ENCODE peak calls at places on chromosome 13, in four cellular contexts. L is A549, P is cardiac muscle cell, V is pons. R is an unnamed sample.

GRCh38 chr13:45205124-45205523 is 4.3 kb upstream of the KCTD4 start:
- DNase-seq in P (no peak), L (no peak), V (no peak), R (no peak)

GRCh38 chr13:47372742-47373141 is 475.9 kb upstream of the HTR2A start:
- DNase-seq in L (no peak), P (no peak), V (no peak), R (no peak)

GRCh38 chr13:27374650-27375049 is 49.8 kb upstream of the GTF3A start:
- DNase-seq in L (peak; percentile 76), V (peak; percentile 78), P (peak; percentile 86), R (peak; percentile 82)

GRCh38 chr13:74270018-74270417 is 135.8 kb upstream of the KLF12 start:
- DNase-seq in L (no peak), P (no peak), V (no peak), R (no peak)

GRCh38 chr13:109904218-109904617 is 117.8 kb upstream of the IRS2 start:
- DNase-seq in L (no peak), P (no peak), V (no peak), R (no peak)

GRCh38 chr13:30346159-30346788 is 38.9 kb upstream of the KATNAL1 start:
- DNase-seq in V (no peak), P (no peak), L (no peak), R (no peak)

GRCh38 chr13:42728507-42729180 is 52.7 kb upstream of the FAM216B start:
- DNase-seq in P (no peak), V (no peak), L (no peak), R (no peak)

GRCh38 chr13:95793018-95793555 is 116.1 kb downstream of the DNAJC3 start:
- DNase-seq in P (peak; percentile 11), V (no peak), L (no peak), R (no peak)

GRCh38 chr13:112067871-112068305 is 939 bp downstream of the SOX1 start:
- DNase-seq in V (no peak), P (peak; percentile 14), L (no peak), R (no peak)

GRCh38 chr13:98216711-98217110 is 39.6 kb upstream of the RNF113B start:
- DNase-seq in P (no peak), L (no peak), V (no peak), R (no peak)

GRCh38 chr13:29579094-29579493 is 16.4 kb downstream of the SLC7A1 start:
- DNase-seq in V (no peak), P (no peak), L (no peak), R (no peak)

GRCh38 chr13:112119192-112120030 is 52.5 kb downstream of the SOX1 start:
- DNase-seq in P (no peak), L (no peak), V (no peak), R (no peak)

GRCh38 chr13:75889427-75889826 is 253.3 kb downstream of the LMO7 start:
- DNase-seq in P (no peak), L (no peak), V (no peak), R (no peak)

GRCh38 chr13:40440990-40441820 is 225.2 kb downstream of the FOXO1 start:
- DNase-seq in L (no peak), V (peak; percentile 87), P (peak; percentile 55), R (peak; percentile 85)

GRCh38 chr13:30735025-30735967 is at the start of gene ALOX5AP:
- DNase-seq in V (peak; percentile 55), L (no peak), P (no peak), R (no peak)

GRCh38 chr13:98571955-98572662 is 4.8 kb downstream of the STK24 start:
- DNase-seq in P (no peak), L (no peak), V (no peak), R (no peak)

GRCh38 chr13:98458431-98458830 is 118.5 kb downstream of the STK24 start:
- DNase-seq in V (no peak), L (no peak), P (no peak), R (no peak)

GRCh38 chr13:49869514-49869913 is 66.6 kb downstream of the SPRYD7 start:
- DNase-seq in L (no peak), V (no peak), P (peak; percentile 52), R (no peak)

GRCh38 chr13:49530452-49530851 is 34.7 kb downstream of the PHF11 start:
- DNase-seq in P (no peak), L (no peak), V (peak; percentile 75), R (peak; percentile 66)

GRCh38 chr13:113548171-113548641 is 36.3 kb upstream of the TFDP1 start:
- DNase-seq in P (peak; percentile 40), V (peak; percentile 29), L (no peak), R (peak; percentile 42)

GRCh38 chr13:61010358-61010757 is 405.3 kb downstream of the PCDH20 start:
- DNase-seq in V (no peak), P (no peak), L (no peak), R (no peak)

GRCh38 chr13:112842931-112843391 is 126.1 kb upstream of the MCF2L start:
- DNase-seq in L (no peak), V (no peak), P (no peak), R (no peak)

GRCh38 chr13:51834581-51835158 is 10.3 kb downstream of the TMEM272 start:
- DNase-seq in V (no peak), L (no peak), P (no peak), R (peak; percentile 77)

GRCh38 chr13:98274921-98275487 is 97.9 kb upstream of the RNF113B start:
- DNase-seq in L (no peak), V (no peak), P (no peak), R (no peak)

GRCh38 chr13:36850790-36851438 is 31.9 kb downstream of the RFXAP start:
- DNase-seq in V (no peak), L (no peak), P (peak; percentile 5), R (no peak)

GRCh38 chr13:110593430-110594130 is 21.8 kb upstream of the NAXD start:
- DNase-seq in V (peak; percentile 70), L (peak; percentile 49), P (peak; percentile 71), R (peak; percentile 61)

GRCh38 chr13:95382906-95383305 is 81.7 kb upstream of the ABCC4 start:
- DNase-seq in P (no peak), V (no peak), L (no peak), R (no peak)